ENCODE peak calls at places on chromosomes 3 and 15, in nine cellular contexts. I is cardiac fibroblast, P is GM12865, F is spleen, H is esophagus squamous epithelium, L is transverse colon, W is astrocyte of the cerebellum, K is GM20000, Z is stomach. U is an unnamed sample.

GRCh38 chr3:53201190-53201504 is 40.1 kb downstream of the PRKCD start:
- DNase-seq in I (no peak), P (no peak), F (no peak), H (no peak), L (no peak), W (no peak), K (no peak), Z (no peak), U (no peak)

GRCh38 chr3:90015688-90016356 is 908.4 kb downstream of the EPHA3 start:
- DNase-seq in I (peak), P (no peak), F (no peak), H (no peak), L (no peak), W (peak), K (no peak), Z (no peak), U (no peak)

GRCh38 chr3:112407214-112407887 is 74.4 kb downstream of the CD200 start:
- DNase-seq in I (no peak), P (peak), F (no peak), H (no peak), L (peak), W (no peak), K (no peak), Z (no peak), U (no peak)

GRCh38 chr3:74639681-74640080 is 25.2 kb upstream of the CNTN3 start:
- DNase-seq in I (peak), P (no peak), F (no peak), H (no peak), L (no peak), W (no peak), K (no peak), Z (no peak), U (no peak)

GRCh38 chr3:31423522-31423921 is 109.2 kb upstream of the STT3B start:
- DNase-seq in I (peak), P (peak), F (no peak), H (no peak), L (no peak), W (no peak), K (no peak), Z (no peak), U (no peak)

GRCh38 chr3:129526121-129526900 is 2.1 kb upstream of the RHO start:
- DNase-seq in I (no peak), P (peak), F (no peak), H (no peak), L (no peak), W (no peak), K (peak), Z (no peak), U (no peak)

GRCh38 chr3:9422712-9423424 is 25.5 kb downstream of the SETD5 start:
- DNase-seq in I (peak), P (peak), F (no peak), H (peak), L (peak), W (peak), K (no peak), Z (peak), U (peak)

GRCh38 chr15:67051088-67051659 is 14.2 kb upstream of the SMAD3 start:
- DNase-seq in I (no peak), P (no peak), F (no peak), H (no peak), L (no peak), W (no peak), K (no peak), Z (no peak), U (no peak)

GRCh38 chr15:68820205-68820588 is 498 bp downstream of the ANP32A start:
- DNase-seq in I (no peak), P (peak), F (peak), H (no peak), L (peak), W (no peak), K (peak), Z (peak), U (peak)

GRCh38 chr15:42207674-42208579 is at the start of gene VPS39:
- DNase-seq in I (peak), P (peak), F (peak), H (peak), L (peak), W (peak), K (peak), Z (peak), U (peak)

GRCh38 chr3:66702126-66702525 is 201.3 kb upstream of the LRIG1 start:
- DNase-seq in I (no peak), P (no peak), F (no peak), H (no peak), L (peak), W (peak), K (no peak), Z (no peak), U (no peak)

GRCh38 chr3:151395806-151396205 is 11.3 kb upstream of the P2RY12 start:
- DNase-seq in I (peak), P (no peak), F (no peak), H (no peak), L (no peak), W (no peak), K (no peak), Z (no peak), U (no peak)

GRCh38 chr3:4800595-4800994 is 178.6 kb upstream of the BHLHE40 start:
- DNase-seq in I (no peak), P (no peak), F (no peak), H (no peak), L (no peak), W (no peak), K (no peak), Z (no peak), U (no peak)

GRCh38 chr15:80978685-80979084 is 10.9 kb downstream of the MESD start:
- DNase-seq in I (peak), P (no peak), F (no peak), H (no peak), L (no peak), W (no peak), K (no peak), Z (no peak), U (no peak)

GRCh38 chr3:44712455-44713075 is at the start of gene ZNF502:
- DNase-seq in I (peak), P (no peak), F (peak), H (no peak), L (peak), W (peak), K (peak), Z (peak), U (no peak)
- TF ChIP-seq CTCF in I (peak), P (no peak), F (peak), H (peak), L (peak), W (peak), K (no peak), Z (peak), U (no peak)

GRCh38 chr3:52196977-52197376 is 983 bp upstream of the ALAS1 start:
- DNase-seq in I (no peak), P (no peak), F (no peak), H (no peak), L (peak), W (no peak), K (no peak), Z (peak), U (no peak)

GRCh38 chr3:52198643-52199608 is 966 bp downstream of the ALAS1 start:
- DNase-seq in I (no peak), P (no peak), F (no peak), H (no peak), L (no peak), W (no peak), K (no peak), Z (no peak), U (no peak)

GRCh38 chr3:52197499-52197841 is 490 bp upstream of the ALAS1 start:
- DNase-seq in I (no peak), P (no peak), F (no peak), H (no peak), L (no peak), W (no peak), K (no peak), Z (no peak), U (no peak)

GRCh38 chr3:52195823-52196331 is 2.1 kb upstream of the ALAS1 start:
- DNase-seq in I (peak), P (no peak), F (no peak), H (no peak), L (peak), W (no peak), K (no peak), Z (no peak), U (no peak)

DNA sequence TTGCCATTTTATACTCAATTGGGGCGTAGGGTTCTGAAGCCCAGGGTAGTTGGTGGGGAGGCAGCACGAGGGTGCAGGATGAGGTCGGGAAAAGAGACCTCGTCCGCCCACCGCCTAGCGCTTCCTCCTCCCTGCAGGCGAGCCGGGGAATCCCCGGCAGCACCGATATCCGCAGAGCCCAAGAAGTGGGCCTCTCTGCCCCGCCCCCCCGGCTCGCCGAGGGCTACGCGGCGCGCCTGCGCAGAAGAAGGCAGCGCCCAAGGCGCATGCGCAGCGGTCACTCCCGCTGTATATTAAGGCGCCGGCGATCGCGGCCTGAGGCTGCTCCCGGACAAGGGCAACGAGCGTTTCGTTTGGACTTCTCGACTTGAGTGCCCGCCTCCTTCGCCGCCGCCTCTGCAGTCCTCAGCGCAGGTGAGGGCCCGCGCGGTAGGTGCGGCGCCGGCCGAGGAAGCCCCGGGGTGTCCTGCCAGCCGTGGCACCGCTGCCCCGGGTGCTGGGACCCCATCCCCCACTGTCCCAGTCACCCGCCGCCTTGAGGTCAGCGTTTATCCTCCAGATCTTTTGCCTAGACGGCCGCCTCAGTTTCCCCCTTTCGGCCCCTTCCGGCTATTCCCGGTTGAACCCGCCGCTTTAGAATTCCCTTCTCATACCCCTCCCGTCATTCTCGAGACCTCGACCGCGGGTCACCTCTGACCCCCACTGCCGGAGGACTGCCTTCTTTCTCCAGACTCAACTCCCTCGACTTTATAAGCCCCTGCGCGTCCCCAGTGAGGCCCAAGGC is at the start of gene ALAS1:
- DNase-seq in I (peak), P (peak), F (peak), H (peak), L (peak), W (peak), K (peak), Z (peak), U (peak)
- TF ChIP-seq CTCF in I (no peak), P (no peak), F (peak), H (peak), L (peak), W (no peak), K (no peak), Z (peak), U (no peak)

GRCh38 chr3:141049681-141050080 is 1.5 kb upstream of the SPSB4 start:
- DNase-seq in I (no peak), P (no peak), F (no peak), H (no peak), L (no peak), W (no peak), K (no peak), Z (no peak), U (no peak)
- TF ChIP-seq CTCF in I (no peak), P (no peak), F (no peak), H (no peak), L (no peak), W (peak), K (no peak), Z (no peak), U (peak)

DNA sequence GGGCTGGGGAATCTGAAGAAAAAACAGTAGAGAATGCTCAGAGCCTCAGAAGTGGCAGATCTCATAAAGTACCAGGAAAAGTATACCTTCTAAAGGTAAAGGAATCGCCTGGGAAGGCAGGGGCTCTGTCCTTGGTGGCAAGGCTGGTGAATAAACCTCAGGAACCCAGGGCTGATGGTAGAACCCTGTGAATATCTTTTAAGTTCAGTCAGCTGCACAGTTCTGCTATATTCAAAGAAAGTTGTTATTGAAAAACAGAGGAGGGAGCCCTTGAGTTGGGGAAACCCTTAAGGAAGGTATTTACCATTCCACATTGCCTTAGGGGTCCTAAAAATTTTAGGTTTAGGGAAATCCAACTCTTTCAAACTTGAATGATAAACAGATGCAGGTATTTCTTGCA is 31.2 kb downstream of the ZPLD1 start:
- DNase-seq in I (no peak), P (no peak), F (no peak), H (no peak), L (no peak), W (no peak), K (no peak), Z (no peak), U (no peak)
- TF ChIP-seq CTCF in I (no peak), P (no peak), F (no peak), H (no peak), L (no peak), W (peak), K (no peak), Z (no peak), U (no peak)

GRCh38 chr3:117898722-117899121 is 1135.9 kb downstream of the IGSF11 start:
- DNase-seq in I (peak), P (peak), F (no peak), H (no peak), L (no peak), W (no peak), K (no peak), Z (no peak), U (no peak)
- TF ChIP-seq CTCF in I (peak), P (peak), F (no peak), H (no peak), L (peak), W (peak), K (peak), Z (peak), U (peak)

GRCh38 chr3:146326875-146327543 is 76.1 kb upstream of the PLSCR4 start:
- DNase-seq in I (peak), P (no peak), F (no peak), H (no peak), L (peak), W (peak), K (no peak), Z (peak), U (no peak)
- TF ChIP-seq CTCF in I (peak), P (no peak), F (no peak), H (peak), L (peak), W (peak), K (no peak), Z (peak), U (peak)

GRCh38 chr3:65338571-65338970 is 650.8 kb upstream of the ADAMTS9 start:
- DNase-seq in I (peak), P (no peak), F (no peak), H (no peak), L (no peak), W (no peak), K (no peak), Z (no peak), U (no peak)

GRCh38 chr3:65335587-65335986 is 647.8 kb upstream of the ADAMTS9 start:
- DNase-seq in I (no peak), P (no peak), F (no peak), H (no peak), L (no peak), W (no peak), K (no peak), Z (no peak), U (no peak)

GRCh38 chr3:65331730-65332129 is 643.9 kb upstream of the ADAMTS9 start:
- DNase-seq in I (no peak), P (no peak), F (no peak), H (no peak), L (no peak), W (no peak), K (no peak), Z (no peak), U (no peak)

GRCh38 chr3:65330072-65330471 is 642.3 kb upstream of the ADAMTS9 start:
- DNase-seq in I (peak), P (no peak), F (no peak), H (no peak), L (no peak), W (peak), K (no peak), Z (no peak), U (no peak)

GRCh38 chr3:65334045-65334665 is 646.4 kb upstream of the ADAMTS9 start:
- DNase-seq in I (peak), P (no peak), F (no peak), H (no peak), L (no peak), W (no peak), K (no peak), Z (no peak), U (no peak)
- TF ChIP-seq CTCF in I (peak), P (no peak), F (no peak), H (no peak), L (no peak), W (peak), K (no peak), Z (no peak), U (peak)

DNA sequence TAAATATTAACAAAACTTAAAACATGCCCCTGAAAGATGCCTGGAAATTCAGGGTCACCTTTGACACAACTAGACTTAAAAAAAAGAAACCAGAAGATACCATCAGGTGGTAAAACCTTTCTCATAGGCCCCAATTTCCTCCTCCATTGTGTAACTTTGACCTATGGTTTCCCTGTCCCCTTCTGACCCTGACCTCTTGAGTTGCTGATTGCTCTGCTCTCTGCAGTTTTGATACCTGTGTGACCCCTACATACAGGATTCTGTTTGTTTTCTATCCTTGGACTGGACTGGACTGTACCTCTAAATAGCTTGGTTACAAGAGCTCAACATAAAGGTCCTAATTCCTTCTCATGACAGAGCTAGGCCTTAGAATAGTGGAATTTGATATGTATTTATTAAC is 220.6 kb downstream of the ZIC4 start:
- DNase-seq in I (no peak), P (no peak), F (no peak), H (no peak), L (no peak), W (no peak), K (no peak), Z (no peak), U (no peak)
- TF ChIP-seq CTCF in I (no peak), P (no peak), F (no peak), H (no peak), L (no peak), W (no peak), K (no peak), Z (no peak), U (no peak)

GRCh38 chr15:89330119-89330518 is 4.5 kb downstream of the POLG start:
- DNase-seq in I (no peak), P (no peak), F (no peak), H (no peak), L (peak), W (no peak), K (no peak), Z (no peak), U (no peak)
- TF ChIP-seq CTCF in I (no peak), P (no peak), F (no peak), H (no peak), L (no peak), W (no peak), K (no peak), Z (no peak), U (no peak)

U was measured in osteocyte.